ENCODE peak calls at places on chromosomes 13 and 19, in five cellular contexts. L, X, H, B and Y are unnamed samples.

GRCh38 chr13:46149272-46150133 is 32.5 kb downstream of the LCP1 start:
- DNase-seq in L (no peak), X (peak), H (no peak), B (no peak), Y (peak)

GRCh38 chr19:18433735-18434398 is 4.1 kb downstream of the ISYNA1 start:
- DNase-seq in L (no peak), X (no peak), H (no peak), B (peak), Y (no peak)

GRCh38 chr13:50513528-50513863 is 330.0 kb downstream of the DLEU7 start:
- DNase-seq in L (no peak), X (no peak), H (no peak), B (no peak), Y (no peak)

GRCh38 chr19:43726736-43727592 is 11.1 kb downstream of the IRGC start:
- DNase-seq in L (no peak), X (peak), H (no peak), B (no peak), Y (peak)

GRCh38 chr19:28234637-28235036 is 978.3 kb downstream of the UQCRFS1 start:
- DNase-seq in L (no peak), X (peak), H (no peak), B (no peak), Y (peak)

GRCh38 chr13:113407531-113408393 is 43.8 kb upstream of the GRTP1 start:
- DNase-seq in L (no peak), X (no peak), H (no peak), B (no peak), Y (no peak)

GRCh38 chr19:55116232-55117062 is 990 bp downstream of the PPP1R12C start:
- DNase-seq in L (peak), X (peak), H (peak), B (peak), Y (peak)

GRCh38 chr19:51690359-51691121 is 2.6 kb upstream of the SPACA6 start:
- DNase-seq in L (peak), X (peak), H (peak), B (peak), Y (peak)

GRCh38 chr19:33062902-33063301 is 1.8 kb downstream of the RHPN2 start:
- DNase-seq in L (no peak), X (no peak), H (no peak), B (no peak), Y (no peak)

GRCh38 chr13:21399741-21400140 is 59.4 kb downstream of the ZDHHC20 start:
- DNase-seq in L (no peak), X (peak), H (no peak), B (no peak), Y (peak)

GRCh38 chr13:49240017-49240416 is 7.7 kb upstream of the CDADC1 start:
- DNase-seq in L (no peak), X (peak), H (no peak), B (no peak), Y (peak)

GRCh38 chr13:99086149-99086868 is 108.4 kb upstream of the DOCK9 start:
- DNase-seq in L (peak), X (peak), H (peak), B (peak), Y (peak)

GRCh38 chr19:12766051-12766521 is 9.3 kb downstream of the HOOK2 start:
- DNase-seq in L (peak), X (peak), H (peak), B (peak), Y (peak)

GRCh38 chr19:40802300-40803169 is 3.5 kb downstream of the EGLN2 start:
- DNase-seq in L (no peak), X (peak), H (no peak), B (no peak), Y (no peak)

GRCh38 chr13:44125943-44126469 is 246.3 kb downstream of the LACC1 start:
- DNase-seq in L (no peak), X (no peak), H (no peak), B (no peak), Y (no peak)

GRCh38 chr13:50244913-50245574 is 229.8 kb downstream of the KCNRG start:
- DNase-seq in L (no peak), X (peak), H (peak), B (no peak), Y (peak)

GRCh38 chr13:111304041-111304544 is 16.3 kb upstream of the TEX29 start:
- DNase-seq in L (no peak), X (no peak), H (no peak), B (no peak), Y (no peak)

GRCh38 chr13:111114362-111115050 is 604 bp upstream of the ARHGEF7 start:
- DNase-seq in L (no peak), X (peak), H (no peak), B (no peak), Y (peak)

GRCh38 chr13:50589651-50590054 is 253.8 kb downstream of the DLEU7 start:
- DNase-seq in L (no peak), X (peak), H (no peak), B (no peak), Y (peak)

GRCh38 chr13:20609145-20609544 is 42.2 kb downstream of the IFT88 start:
- DNase-seq in L (peak), X (peak), H (no peak), B (no peak), Y (peak)

GRCh38 chr13:39787086-39787487 is 131.6 kb downstream of the COG6 start:
- DNase-seq in L (no peak), X (peak), H (no peak), B (no peak), Y (peak)

GRCh38 chr13:92225861-92226260 is 827.4 kb downstream of the GPC5 start:
- DNase-seq in L (no peak), X (no peak), H (no peak), B (no peak), Y (peak)

GRCh38 chr19:51783373-51783772 is 11.6 kb upstream of the FPR3 start:
- DNase-seq in L (no peak), X (peak), H (no peak), B (no peak), Y (no peak)

GRCh38 chr19:2332341-2333026 is 4.0 kb downstream of the SPPL2B start:
- DNase-seq in L (no peak), X (no peak), H (no peak), B (no peak), Y (no peak)

GRCh38 chr13:23679214-23679613 is 109.0 kb downstream of the TNFRSF19 start:
- DNase-seq in L (no peak), X (peak), H (no peak), B (no peak), Y (peak)

GRCh38 chr13:50844181-50844875 is 836 bp upstream of the DLEU7 start:
- DNase-seq in L (no peak), X (no peak), H (no peak), B (no peak), Y (no peak)

GRCh38 chr13:111360452-111360851 is 40.0 kb downstream of the TEX29 start:
- DNase-seq in L (no peak), X (no peak), H (no peak), B (no peak), Y (no peak)

GRCh38 chr19:29489182-29489951 is 36.4 kb upstream of the VSTM2B start:
- DNase-seq in L (no peak), X (no peak), H (no peak), B (no peak), Y (no peak)